ENCODE peak calls at places on chromosomes 7 and 10, in eight cellular contexts. S is astrocyte of the cerebellum, F is GM12865, Q is sigmoid colon, M is A549, Y is endodermal cell, Z is cardiac muscle cell, V is HCT116. H is an unnamed sample.
A peak's percentile ranks its signal among the peaks of the same experiment; 100 is the strongest.

GRCh38 chr10:24589265-24589664 is 134.4 kb downstream of the ARHGAP21 start:
- DNase-seq in V (no peak), Q (no peak), S (no peak), M (no peak), Y (no peak), F (no peak), Z (no peak), H (no peak)

GRCh38 chr7:43294080-43294630 is 181.7 kb downstream of the HECW1 start:
- DNase-seq in Q (peak; percentile 72), S (peak; percentile 62), M (peak; percentile 21), V (peak; percentile 26), Z (no peak), Y (peak; percentile 88), F (no peak), H (peak; percentile 60)

GRCh38 chr7:78350926-78351325 is 552.4 kb downstream of the PHTF2 start:
- DNase-seq in Z (no peak), V (no peak), S (no peak), M (no peak), Y (no peak), Q (no peak), F (no peak), H (no peak)

GRCh38 chr10:83982812-83983211 is 156.5 kb upstream of the GHITM start:
- DNase-seq in S (no peak), Q (no peak), F (peak; percentile 22), Z (no peak), Y (no peak), M (no peak), V (no peak), H (no peak)

GRCh38 chr7:7521259-7521658 is 14.4 kb downstream of the COL28A1 start:
- DNase-seq in M (no peak), Z (no peak), S (no peak), F (peak; percentile 31), Y (no peak), Q (no peak), V (no peak), H (no peak)

GRCh38 chr7:80611779-80612178 is 26.7 kb upstream of the CD36 start:
- DNase-seq in S (peak; percentile 76), Y (no peak), Z (no peak), Q (no peak), M (no peak), V (peak; percentile 21), F (no peak), H (peak; percentile 31)

GRCh38 chr10:94206176-94206575 is 156.6 kb downstream of the NOC3L start:
- DNase-seq in M (no peak), Q (no peak), S (no peak), Z (no peak), Y (no peak), F (peak; percentile 15), V (no peak), H (no peak)

GRCh38 chr10:26721561-26721960 is 24.1 kb downstream of the PDSS1 start:
- DNase-seq in Z (no peak), Q (no peak), S (no peak), V (no peak), Y (no peak), M (no peak), F (no peak), H (no peak)

GRCh38 chr10:58622286-58622685 is 109.6 kb downstream of the BICC1 start:
- DNase-seq in Z (no peak), M (no peak), Y (no peak), Q (no peak), S (no peak), V (no peak), F (no peak), H (peak; percentile 23)

GRCh38 chr10:49620841-49621378 is 7.1 kb downstream of the CHAT start:
- DNase-seq in S (no peak), Y (peak; percentile 36), M (no peak), Q (peak; percentile 19), Z (no peak), F (no peak), V (no peak), H (no peak)

GRCh38 chr10:106311590-106311989 is 852.9 kb downstream of the SORCS1 start:
- DNase-seq in F (no peak), Q (no peak), M (no peak), Y (no peak), Z (no peak), S (no peak), V (no peak), H (peak; percentile 62)

GRCh38 chr10:43128958-43129706 is 9.1 kb upstream of the CSGALNACT2 start:
- DNase-seq in F (peak; percentile 54), M (no peak), Q (no peak), Z (no peak), V (peak; percentile 23), S (peak; percentile 87), Y (peak; percentile 45), H (peak; percentile 95)

GRCh38 chr10:104824378-104825006 is 183.4 kb downstream of the SORCS3 start:
- DNase-seq in Q (no peak), S (peak; percentile 41), Y (peak; percentile 93), V (peak; percentile 22), F (peak; percentile 41), M (no peak), Z (peak; percentile 73), H (peak; percentile 15)

GRCh38 chr7:8249121-8249520 is 12.8 kb downstream of the ICA1 start:
- DNase-seq in M (no peak), Z (no peak), F (no peak), S (no peak), Q (no peak), V (no peak), Y (no peak), H (no peak)

GRCh38 chr7:541661-542060 is 22.0 kb upstream of the PDGFA start:
- DNase-seq in M (no peak), Y (no peak), Z (no peak), Q (no peak), S (no peak), F (no peak), V (no peak), H (no peak)

GRCh38 chr10:24957624-24958435 is 5.4 kb upstream of the PRTFDC1 start:
- DNase-seq in Y (no peak), Z (no peak), S (peak; percentile 91), V (peak; percentile 31), F (no peak), M (peak; percentile 28), Q (no peak), H (peak; percentile 84)

GRCh38 chr10:101495324-101495925 is 92.6 kb downstream of the POLL start:
- DNase-seq in V (peak; percentile 12), M (no peak), S (no peak), Z (peak; percentile 23), F (peak; percentile 17), Q (no peak), Y (no peak), H (no peak)

GRCh38 chr7:31443457-31443856 is 70.4 kb upstream of the ITPRID1 start:
- DNase-seq in Y (peak; percentile 70), V (peak; percentile 32), F (peak; percentile 49), M (peak; percentile 60), Z (peak; percentile 77), Q (no peak), S (peak; percentile 23), H (no peak)

GRCh38 chr10:104274762-104275721 is 6.1 kb downstream of the GSTO2 start:
- DNase-seq in Z (peak; percentile 52), F (peak; percentile 42), V (peak; percentile 68), Y (peak; percentile 91), Q (no peak), M (peak; percentile 80), S (no peak), H (no peak)

GRCh38 chr7:119720541-119720940 is 552.4 kb upstream of the KCND2 start:
- DNase-seq in Q (no peak), Z (peak; percentile 21), M (no peak), F (no peak), V (peak; percentile 32), Y (no peak), S (peak; percentile 65), H (peak; percentile 83)

GRCh38 chr10:14485986-14486385 is 155.3 kb upstream of the FRMD4A start:
- DNase-seq in F (no peak), S (no peak), M (no peak), Y (no peak), Z (no peak), Q (no peak), V (no peak), H (no peak)

GRCh38 chr7:1611708-1612241 is 41.9 kb upstream of the PSMG3 start:
- DNase-seq in Q (no peak), Y (no peak), F (no peak), V (peak; percentile 3), M (peak; percentile 32), Z (no peak), S (peak; percentile 64), H (peak; percentile 69)

GRCh38 chr10:51129946-51130554 is 55.8 kb downstream of the PRKG1 start:
- DNase-seq in F (no peak), Y (no peak), M (no peak), Q (no peak), Z (no peak), S (no peak), V (no peak), H (no peak)

GRCh38 chr10:103110407-103110806 is 82.7 kb downstream of the NT5C2 start:
- DNase-seq in Z (no peak), V (no peak), Q (no peak), S (no peak), Y (no peak), F (no peak), M (no peak), H (no peak)
- H3K4me3 ChIP-seq in Z (no peak overlapping the region), V (no peak overlapping the region), Q (no peak overlapping the region), S (no peak overlapping the region), Y (no peak overlapping the region), F (no peak overlapping the region), M (no peak overlapping the region), H (no peak overlapping the region)

GRCh38 chr10:96290368-96291133 is 13.7 kb upstream of the DNTT start:
- DNase-seq in Y (no peak), V (no peak), Z (no peak), M (no peak), S (no peak), Q (no peak), F (peak; percentile 76), H (no peak)
- H3K4me3 ChIP-seq in Y (no peak overlapping the region), V (no peak overlapping the region), Z (no peak overlapping the region), M (no peak overlapping the region), S (no peak overlapping the region), Q (no peak overlapping the region), F (peak overlapping the region; percentile 26), H (no peak overlapping the region)

DNA sequence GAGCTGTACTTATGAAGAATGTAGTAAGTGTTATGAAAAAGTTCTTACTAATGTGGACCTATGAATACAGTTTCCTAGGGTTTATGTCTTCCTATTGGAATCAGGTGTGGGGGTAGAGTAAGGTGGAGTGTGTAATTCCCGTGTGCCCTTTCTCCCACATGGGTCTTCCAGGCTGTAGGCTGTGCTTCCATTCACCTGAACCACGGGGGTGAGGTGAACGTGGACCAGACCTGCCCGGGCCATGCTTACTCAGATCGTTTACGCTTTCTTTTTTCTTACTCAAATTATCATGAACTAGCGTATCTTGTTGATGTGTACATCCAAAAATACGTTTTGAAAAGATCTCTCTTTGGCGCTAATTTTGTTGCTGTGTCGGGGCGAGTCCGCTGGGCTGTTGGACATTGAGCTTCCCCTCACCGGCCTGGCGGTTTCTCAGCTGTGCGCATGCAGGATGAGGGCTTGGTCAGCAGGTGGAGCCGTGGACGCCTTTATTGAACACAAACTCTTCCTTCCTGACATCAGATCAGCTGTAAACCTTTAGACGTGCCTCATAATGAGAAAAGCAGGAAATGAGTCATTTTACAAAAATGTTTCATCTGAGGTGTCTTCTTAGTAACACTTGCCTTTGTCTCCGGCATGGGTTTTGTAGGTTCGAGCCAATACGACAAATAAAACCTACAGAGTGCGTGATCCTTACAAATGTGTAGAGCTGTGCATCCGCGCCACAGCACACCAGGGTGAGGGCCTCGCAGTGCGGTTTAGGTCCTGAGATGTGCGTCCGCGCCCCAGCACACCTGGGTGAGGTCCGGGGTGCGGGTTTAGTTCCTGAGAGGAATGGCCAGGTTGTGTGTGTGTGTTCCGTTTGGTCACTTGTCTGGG is 53.8 kb downstream of the WDR37 start:
- DNase-seq in M (peak; percentile 89), Z (peak; percentile 65), F (peak; percentile 86), Q (no peak), Y (peak; percentile 95), V (peak; percentile 58), S (peak; percentile 75), H (peak; percentile 48)
- H3K4me3 ChIP-seq in M (no peak overlapping the region), Z (no peak overlapping the region), F (no peak overlapping the region), Q (no peak overlapping the region), Y (no peak overlapping the region), V (no peak overlapping the region), S (no peak overlapping the region), H (no peak overlapping the region)

GRCh38 chr10:132991706-132992432 is 49.5 kb upstream of the CFAP46 start:
- DNase-seq in Y (no peak), S (no peak), Q (no peak), M (no peak), Z (no peak), V (no peak), F (no peak), H (no peak)
- H3K4me3 ChIP-seq in Y (no peak overlapping the region), S (no peak overlapping the region), Q (no peak overlapping the region), M (no peak overlapping the region), Z (no peak overlapping the region), V (no peak overlapping the region), F (no peak overlapping the region), H (no peak overlapping the region)